ENCODE peak calls at places on chromosome X, in eight cellular contexts. Q is psoas muscle; C is mammary epithelial cell; I is brain microvascular endothelial cell; R is right lobe of liver; E is thoracic aorta; Y is CD4-positive, alpha-beta memory T cell; F is cardiac fibroblast. V is an unnamed sample.

GRCh38 chrX:132043977-132044376 is 20.9 kb downstream of the STK26 start:
- DNase-seq in E (no peak), F (no peak), Q (no peak), I (no peak), C (no peak), R (no peak), Y (no peak), V (no peak)

GRCh38 chrX:109600114-109600710 is 24.8 kb downstream of the KCNE5 start:
- DNase-seq in E (no peak), F (peak; percentile 8), Q (peak; percentile 61), Y (no peak), I (no peak), C (no peak), R (no peak), V (peak; percentile 5)

GRCh38 chrX:7927259-7928167 is at the start of gene PNPLA4:
- DNase-seq in F (peak; percentile 72), R (peak; percentile 95), Q (peak; percentile 89), I (peak; percentile 64), Y (peak; percentile 75), E (peak; percentile 10), C (peak; percentile 87), V (no peak)

GRCh38 chrX:78548012-78548411 is 111.1 kb downstream of the RTL3 start:
- DNase-seq in E (no peak), Q (no peak), F (peak; percentile 63), Y (no peak), R (no peak), C (peak; percentile 28), I (no peak), V (no peak)

GRCh38 chrX:130413415-130413814 is 11.6 kb downstream of the RBMX2 start:
- DNase-seq in E (no peak), C (no peak), Y (no peak), Q (no peak), I (no peak), R (no peak), F (peak; percentile 41), V (no peak)

GRCh38 chrX:40437348-40437747 is 143.4 kb upstream of the ATP6AP2 start:
- DNase-seq in E (no peak), I (no peak), Y (no peak), R (no peak), C (no peak), F (no peak), Q (no peak), V (no peak)

GRCh38 chrX:47030339-47030738 is 47.9 kb upstream of the RGN start:
- DNase-seq in I (peak; percentile 47), R (no peak), Q (no peak), C (peak; percentile 40), E (no peak), F (peak; percentile 83), Y (no peak), V (peak; percentile 54)

GRCh38 chrX:96982159-96982558 is 98.5 kb downstream of the RPA4 start:
- DNase-seq in C (no peak), F (no peak), E (no peak), I (no peak), Q (no peak), R (no peak), Y (no peak), V (no peak)

GRCh38 chrX:47358387-47359065 is 11.9 kb upstream of the ZNF157 start:
- DNase-seq in Q (no peak), F (peak; percentile 1), E (no peak), C (no peak), R (no peak), I (no peak), Y (peak; percentile 62), V (peak; percentile 52)

GRCh38 chrX:72367524-72367923 is 61.8 kb upstream of the CITED1 start:
- DNase-seq in E (no peak), Q (no peak), R (no peak), F (no peak), Y (no peak), I (no peak), C (no peak), V (no peak)

GRCh38 chrX:72492499-72492898 is 80.1 kb downstream of the HDAC8 start:
- DNase-seq in R (no peak), E (no peak), C (no peak), I (no peak), Y (no peak), Q (no peak), F (no peak), V (no peak)

GRCh38 chrX:24355095-24355494 is 5.3 kb upstream of the SUPT20HL1 start:
- DNase-seq in F (peak; percentile 21), Y (no peak), E (no peak), R (no peak), I (no peak), Q (no peak), C (no peak), V (no peak)

DNA sequence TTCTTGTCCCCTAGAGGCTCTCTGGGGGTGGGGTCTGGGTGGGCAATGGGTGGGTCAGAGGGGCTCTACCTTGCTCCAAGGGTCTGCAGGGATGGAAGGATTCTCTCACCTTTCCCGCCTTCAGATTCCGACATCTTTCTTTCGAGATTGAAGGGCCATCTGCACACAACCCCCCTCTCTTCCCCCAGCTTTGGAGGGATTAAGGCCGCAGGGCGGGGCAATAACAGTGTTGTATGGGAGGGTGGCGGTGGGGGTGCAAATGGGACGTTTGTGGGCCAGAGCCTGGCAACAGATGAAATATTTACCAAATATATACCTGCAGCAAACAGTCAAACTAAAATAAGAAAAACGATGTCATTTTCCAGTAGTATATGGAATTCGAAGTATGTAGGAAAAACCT is at the start of gene CACNA1F:
- DNase-seq in Y (no peak), Q (no peak), F (no peak), C (no peak), E (no peak), R (no peak), I (no peak), V (no peak)
- H3K4me3 ChIP-seq in Y (no peak within 1 kb of the TSS), Q (peak within 1 kb of the TSS; percentile 24), F (no peak within 1 kb of the TSS), C (no peak within 1 kb of the TSS), E (no peak within 1 kb of the TSS), R (no peak within 1 kb of the TSS), I (no peak within 1 kb of the TSS), V (no peak within 1 kb of the TSS)

GRCh38 chrX:14533867-14534266 is 4.5 kb downstream of the GLRA2 start:
- DNase-seq in E (no peak), C (no peak), F (no peak), I (no peak), R (no peak), Q (no peak), Y (no peak), V (no peak)

GRCh38 chrX:14529288-14529989 is at the start of gene GLRA2:
- DNase-seq in I (peak; percentile 2), R (no peak), E (no peak), C (peak; percentile 11), Y (no peak), F (peak; percentile 20), Q (no peak), V (peak; percentile 15)

DNA sequence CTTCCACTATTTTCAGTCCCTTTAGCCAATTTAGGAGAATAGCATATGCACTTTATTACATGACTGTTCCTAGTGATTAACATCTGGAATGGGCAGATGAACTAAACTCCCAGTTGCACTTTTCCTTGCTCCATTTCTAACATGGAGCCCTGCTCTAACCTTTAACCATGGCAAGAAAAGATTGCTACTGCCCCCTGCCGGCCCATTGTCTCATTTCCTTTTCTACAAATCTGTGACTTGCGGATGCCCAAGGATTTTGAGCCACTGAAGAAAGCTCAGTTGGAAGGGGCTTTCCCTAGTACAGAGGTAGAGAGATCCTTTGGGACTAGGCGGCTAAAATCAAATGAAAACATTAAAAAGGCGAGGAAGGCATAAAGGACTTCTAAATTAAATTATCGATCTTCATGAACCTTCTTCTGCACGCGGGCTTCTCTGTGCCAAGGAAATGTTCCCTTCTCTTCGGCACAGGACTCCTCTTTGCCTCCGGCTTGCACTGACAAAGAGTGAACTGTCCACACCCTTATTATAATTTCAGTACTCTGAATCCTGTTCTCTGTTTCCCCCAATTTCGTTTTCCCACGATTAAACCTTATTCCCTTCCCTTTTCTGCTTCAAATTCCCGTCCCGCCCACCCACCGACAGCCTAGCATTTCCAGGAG is 578 bp upstream of the GLRA2 start:
- DNase-seq in Y (peak; percentile 35), I (peak; percentile 68), Q (peak; percentile 41), C (peak; percentile 60), E (no peak), F (peak; percentile 63), R (no peak), V (peak; percentile 30)
- H3K4me3 ChIP-seq in Y (no peak overlapping the region), I (peak overlapping the region; percentile 32), Q (no peak overlapping the region), C (no peak overlapping the region), E (no peak overlapping the region), F (no peak overlapping the region), R (no peak overlapping the region), V (no peak overlapping the region)

DNA sequence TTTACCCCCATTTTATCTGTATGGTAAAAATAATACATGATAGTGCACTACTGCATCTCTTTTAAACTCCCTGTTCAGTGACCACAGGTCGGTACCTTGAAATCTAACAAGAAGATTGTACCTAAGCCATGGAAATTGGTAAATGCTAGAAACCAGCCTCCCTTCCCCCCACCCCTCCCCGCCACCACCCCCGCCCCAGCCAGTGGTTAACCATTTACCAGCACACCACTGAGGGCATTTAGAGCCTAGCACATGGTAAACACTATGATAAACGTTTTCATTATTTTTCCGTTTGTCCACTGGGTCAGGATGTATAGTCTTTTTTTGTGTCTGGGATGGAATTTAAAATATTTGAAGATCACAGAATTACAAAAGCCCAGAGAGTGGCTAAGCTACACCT is 704 bp upstream of the FTSJ1 start:
- DNase-seq in Q (no peak), C (no peak), Y (no peak), E (no peak), R (no peak), I (no peak), F (no peak), V (no peak)
- H3K4me3 ChIP-seq in Q (peak overlapping the region; percentile 70), C (peak overlapping the region; percentile 67), Y (peak overlapping the region; percentile 57), E (peak overlapping the region; percentile 92), R (peak overlapping the region; percentile 44), I (peak overlapping the region; percentile 86), F (peak overlapping the region; percentile 80), V (peak overlapping the region; percentile 78)

GRCh38 chrX:107678957-107679740 is 50.8 kb downstream of the PRPS1 start:
- DNase-seq in C (peak; percentile 63), R (no peak), Q (peak; percentile 89), Y (peak; percentile 88), F (peak; percentile 95), E (no peak), I (peak; percentile 78), V (no peak)

GRCh38 chrX:107675823-107676555 is 47.7 kb downstream of the PRPS1 start:
- DNase-seq in I (peak; percentile 30), E (no peak), R (no peak), F (peak; percentile 79), C (peak; percentile 30), Q (peak; percentile 62), Y (peak; percentile 43), V (no peak)

GRCh38 chrX:107677501-107677901 is 49.2 kb downstream of the PRPS1 start:
- DNase-seq in E (no peak), Y (no peak), R (no peak), F (peak; percentile 49), I (peak; percentile 28), C (peak; percentile 56), Q (no peak), V (no peak)

GRCh38 chrX:107676559-107677378 is 48.5 kb downstream of the PRPS1 start:
- DNase-seq in R (peak; percentile 87), E (peak; percentile 57), Q (peak; percentile 93), F (peak; percentile 97), Y (peak; percentile 67), I (peak; percentile 91), C (peak; percentile 93), V (no peak)

DNA sequence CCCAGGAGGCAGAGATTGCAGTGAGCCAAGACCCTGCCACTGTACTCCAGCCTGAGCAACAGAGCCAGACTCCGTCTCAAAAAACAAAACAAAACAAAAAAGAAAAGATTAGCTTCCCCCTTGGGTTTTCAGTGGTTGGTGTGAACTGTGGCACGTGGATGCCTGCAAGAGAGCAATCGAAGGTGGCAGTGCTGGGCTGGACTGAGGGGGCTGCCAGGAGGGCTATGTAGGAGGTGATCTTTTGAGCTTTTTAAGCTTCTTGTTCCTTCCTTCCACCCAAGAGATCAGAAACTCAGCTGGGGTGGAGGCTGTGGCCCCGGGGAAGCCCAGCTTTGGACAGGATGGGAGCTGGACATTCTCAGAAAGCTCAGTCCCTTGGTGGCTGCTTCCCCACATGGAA is 49.6 kb downstream of the PRPS1 start:
- DNase-seq in C (no peak), Y (no peak), R (no peak), F (no peak), Q (no peak), I (no peak), E (no peak), V (no peak)
- H3K4me3 ChIP-seq in C (no peak overlapping the region), Y (no peak overlapping the region), R (no peak overlapping the region), F (no peak overlapping the region), Q (no peak overlapping the region), I (no peak overlapping the region), E (peak overlapping the region; percentile 82), V (no peak overlapping the region)